ENCODE peak calls at places on chromosomes 4 and X, in seven cellular contexts. Y is MM.1S, V is mammary epithelial cell, O is fibroblast of lung, H is hepatocyte, L is GM12878, X is GM23248. A is an unnamed sample.
A peak's percentile ranks its signal among the peaks of the same experiment; 100 is the strongest.

GRCh38 chr4:25320374-25321172 is 8.0 kb downstream of the ZCCHC4 start:
- DNase-seq in Y (no peak), V (peak; percentile 83), O (peak; percentile 87), H (no peak), L (no peak), X (peak; percentile 89), A (no peak)

GRCh38 chrX:121949041-121949760 is 901.8 kb downstream of the GLUD2 start:
- DNase-seq in Y (no peak), V (no peak), O (no peak), H (no peak), L (no peak), X (no peak), A (no peak)

GRCh38 chrX:67543818-67544217 is at the start of gene AR:
- DNase-seq in Y (no peak), V (no peak), O (peak; percentile 74), H (peak; percentile 61), L (no peak), X (peak; percentile 64), A (no peak)

GRCh38 chrX:101171883-101172400 is 47.6 kb upstream of the DRP2 start:
- DNase-seq in Y (no peak), V (no peak), O (peak; percentile 36), H (no peak), L (no peak), X (no peak), A (no peak)

GRCh38 chrX:67353651-67354370 is 190.0 kb upstream of the AR start:
- DNase-seq in Y (no peak), V (no peak), O (peak; percentile 1), H (no peak), L (no peak), X (peak; percentile 77), A (no peak)

GRCh38 chrX:1592128-1592862 is 891 bp downstream of the AKAP17A start:
- DNase-seq in Y (peak; percentile 28), V (peak; percentile 43), O (peak; percentile 22), H (peak; percentile 50), L (no peak), X (peak; percentile 55), A (no peak)

GRCh38 chrX:9807355-9808182 is 21.3 kb downstream of the SHROOM2 start:
- DNase-seq in Y (no peak), V (peak; percentile 33), O (no peak), H (no peak), L (no peak), X (no peak), A (no peak)

GRCh38 chr4:40334591-40335507 is at the start of gene CHRNA9:
- DNase-seq in Y (no peak), V (no peak), O (peak; percentile 50), H (no peak), L (no peak), X (peak; percentile 41), A (no peak)

GRCh38 chrX:110086162-110086915 is 83.4 kb downstream of the TMEM164 start:
- DNase-seq in Y (no peak), V (no peak), O (peak; percentile 45), H (no peak), L (no peak), X (peak; percentile 17), A (no peak)

GRCh38 chr4:185994750-185995149 is 74.2 kb upstream of the TLR3 start:
- DNase-seq in Y (no peak), V (no peak), O (no peak), H (no peak), L (no peak), X (no peak), A (no peak)

GRCh38 chr4:185137233-185137925 is 5.7 kb upstream of the SLC25A4 start:
- DNase-seq in Y (no peak), V (no peak), O (no peak), H (no peak), L (no peak), X (no peak), A (no peak)

GRCh38 chrX:22300130-22300529 is 27.4 kb downstream of the CBLL2 start:
- DNase-seq in Y (peak; percentile 73), V (peak; percentile 67), O (peak; percentile 72), H (peak; percentile 31), L (no peak), X (peak; percentile 77), A (no peak)

GRCh38 chr4:11343536-11343935 is 85.2 kb downstream of the HS3ST1 start:
- DNase-seq in Y (no peak), V (no peak), O (no peak), H (no peak), L (no peak), X (no peak), A (no peak)

GRCh38 chr4:24624381-24624780 is 40.0 kb upstream of the DHX15 start:
- DNase-seq in Y (no peak), V (no peak), O (no peak), H (no peak), L (no peak), X (no peak), A (no peak)

GRCh38 chr4:168795346-168795745 is 214.7 kb downstream of the CBR4 start:
- DNase-seq in Y (no peak), V (no peak), O (no peak), H (no peak), L (no peak), X (no peak), A (no peak)

GRCh38 chrX:108304210-108304609 is 134.0 kb downstream of the COL4A6 start:
- DNase-seq in Y (no peak), V (no peak), O (peak; percentile 20), H (no peak), L (no peak), X (no peak), A (no peak)

GRCh38 chr4:112840061-112840460 is 203.1 kb downstream of the LARP7 start:
- DNase-seq in Y (no peak), V (peak; percentile 11), O (peak; percentile 55), H (no peak), L (no peak), X (peak; percentile 79), A (no peak)

GRCh38 chr4:132063829-132064228 is 1085.3 kb upstream of the PCDH10 start:
- DNase-seq in Y (no peak), V (no peak), O (peak; percentile 68), H (no peak), L (no peak), X (no peak), A (no peak)

GRCh38 chr4:137267024-137267423 is 265.3 kb downstream of the PCDH18 start:
- DNase-seq in Y (no peak), V (peak; percentile 68), O (peak; percentile 78), H (no peak), L (no peak), X (peak; percentile 87), A (no peak)

GRCh38 chrX:48083212-48083611 is 11.8 kb upstream of the ZNF630 start:
- DNase-seq in Y (peak; percentile 42), V (peak; percentile 35), O (peak; percentile 29), H (peak; percentile 53), L (no peak), X (peak; percentile 61), A (peak; percentile 51)

GRCh38 chr4:147481577-147482109 is 746 bp downstream of the EDNRA start:
- DNase-seq in Y (no peak), V (no peak), O (peak; percentile 38), H (peak; percentile 25), L (no peak), X (peak; percentile 44), A (no peak)

GRCh38 chr4:147084861-147085260 is 139.2 kb upstream of the TTC29 start:
- DNase-seq in Y (no peak), V (no peak), O (no peak), H (no peak), L (no peak), X (no peak), A (no peak)

GRCh38 chrX:45208121-45208856 is 7.6 kb upstream of the DIPK2B start:
- DNase-seq in Y (no peak), V (no peak), O (peak; percentile 6), H (no peak), L (no peak), X (no peak), A (no peak)

GRCh38 chrX:106899276-106899675 is 3.9 kb downstream of the RIPPLY1 start:
- DNase-seq in Y (no peak), V (no peak), O (peak; percentile 36), H (no peak), L (no peak), X (no peak), A (no peak)
- TF ChIP-seq EZH2 in Y (no peak), V (no peak), O (no peak), H (no peak), L (no peak), X (no peak), A (no peak)

GRCh38 chr4:3679071-3679825 is 86.9 kb upstream of the ADRA2C start:
- DNase-seq in Y (no peak), V (no peak), O (no peak), H (no peak), L (no peak), X (no peak), A (no peak)
- H2AFZ ChIP-seq in Y (no peak overlapping the region), V (no peak overlapping the region), O (no peak overlapping the region), H (no peak overlapping the region), L (no peak overlapping the region), X (no peak overlapping the region), A (no peak overlapping the region)

GRCh38 chrX:106802063-106802387 is 448 bp upstream of the TBC1D8B start:
- DNase-seq in Y (no peak), V (no peak), O (peak; percentile 36), H (peak; percentile 10), L (no peak), X (peak; percentile 56), A (no peak)
- H3K4me2 ChIP-seq in Y (peak overlapping the region; percentile 68), V (peak overlapping the region; percentile 81), O (peak overlapping the region; percentile 32), H (peak overlapping the region; percentile 69), L (peak overlapping the region; percentile 57), X (peak overlapping the region; percentile 71), A (no peak overlapping the region)

GRCh38 chr4:77676842-77677241 is 71.2 kb downstream of the CXCL13 start:
- DNase-seq in Y (no peak), V (no peak), O (no peak), H (no peak), L (no peak), X (no peak), A (no peak)

DNA sequence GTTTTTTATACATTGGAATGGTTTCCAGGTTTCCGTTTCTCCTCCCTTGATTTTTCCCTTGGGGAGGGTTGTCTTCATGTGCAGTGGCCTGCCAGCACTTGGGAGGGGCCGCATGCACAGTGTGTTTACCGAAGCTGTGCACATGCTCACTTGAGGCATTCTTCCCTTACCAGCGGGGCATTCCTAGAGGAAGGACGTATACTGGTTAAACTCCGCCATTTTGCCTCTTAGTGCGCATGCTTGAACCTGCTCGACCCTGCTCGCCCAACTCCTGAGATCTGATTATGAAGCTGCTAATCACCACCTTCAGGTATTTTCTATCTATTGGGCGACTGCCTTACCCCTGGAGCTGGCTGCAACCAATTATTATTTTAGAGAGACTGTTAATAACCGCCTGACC is 76.2 kb downstream of the CXCL13 start:
- DNase-seq in Y (no peak), V (no peak), O (no peak), H (no peak), L (no peak), X (no peak), A (no peak)
- TF ChIP-seq EZH2 in Y (no peak), V (no peak), O (no peak), H (no peak), L (no peak), X (no peak), A (no peak)

A was measured in DND-41.